ENCODE peak calls at places on chromosomes 11 and 22, in five cellular contexts. K is H1, I is HepG2, G is SK-N-SH, S is K562. L is an unnamed sample.

GRCh38 chr11:104918113-104918824 is 20.0 kb upstream of the CASP12 start:
- DNase-seq in K (no peak), I (no peak), G (no peak), S (no peak), L (no peak)

GRCh38 chr11:90500922-90501568 is 278.2 kb upstream of the CHORDC1 start:
- DNase-seq in K (no peak), I (no peak), G (no peak), S (no peak), L (no peak)

GRCh38 chr11:30477061-30477460 is 109.1 kb downstream of the MPPED2 start:
- DNase-seq in K (no peak), I (no peak), G (no peak), S (no peak), L (no peak)

GRCh38 chr22:29396126-29396525 is 7.8 kb upstream of the AP1B1 start:
- DNase-seq in K (no peak), I (no peak), G (no peak), S (no peak), L (no peak)

GRCh38 chr22:37634505-37635002 is 4.9 kb upstream of the SH3BP1 start:
- DNase-seq in K (peak), I (no peak), G (peak), S (peak), L (no peak)

GRCh38 chr11:125445731-125446130 is 50.3 kb downstream of the FEZ1 start:
- DNase-seq in K (no peak), I (no peak), G (no peak), S (no peak), L (no peak)

GRCh38 chr11:32435511-32435946 is at the start of gene WT1:
- DNase-seq in K (peak), I (no peak), G (peak), S (peak), L (no peak)

GRCh38 chr11:17921620-17922473 is 91.0 kb downstream of the SERGEF start:
- DNase-seq in K (no peak), I (no peak), G (no peak), S (peak), L (no peak)

GRCh38 chr22:39658806-39659463 is 88.4 kb downstream of the CACNA1I start:
- DNase-seq in K (no peak), I (no peak), G (no peak), S (no peak), L (no peak)

GRCh38 chr11:14189874-14190273 is 169.1 kb downstream of the RRAS2 start:
- DNase-seq in K (no peak), I (no peak), G (no peak), S (no peak), L (no peak)

GRCh38 chr11:119193626-119194025 is 8.4 kb downstream of the NHERF4 start:
- DNase-seq in K (no peak), I (no peak), G (no peak), S (no peak), L (no peak)

GRCh38 chr11:119192111-119192510 is 6.8 kb downstream of the NHERF4 start:
- DNase-seq in K (no peak), I (no peak), G (no peak), S (no peak), L (no peak)

GRCh38 chr11:119194811-119195210 is 9.5 kb downstream of the NHERF4 start:
- DNase-seq in K (no peak), I (no peak), G (no peak), S (no peak), L (no peak)

GRCh38 chr11:119190531-119190930 is 5.3 kb downstream of the NHERF4 start:
- DNase-seq in K (no peak), I (no peak), G (peak), S (no peak), L (no peak)

GRCh38 chr11:119193001-119193400 is 7.7 kb downstream of the NHERF4 start:
- DNase-seq in K (no peak), I (no peak), G (no peak), S (no peak), L (no peak)
- TF ChIP-seq GABPA in K (no peak), I (no peak), G (no peak), S (no peak), L (no peak)

GRCh38 chr11:106697058-106697457 is 321.2 kb downstream of the GUCY1A2 start:
- DNase-seq in K (no peak), I (no peak), G (no peak), S (no peak), L (no peak)
- TF ChIP-seq MAX in K (no peak), I (no peak), G (no peak), S (no peak), L (no peak)

GRCh38 chr11:2555891-2556290 is 111.1 kb downstream of the KCNQ1 start:
- DNase-seq in K (no peak), I (no peak), G (no peak), S (no peak), L (no peak)
- TF ChIP-seq GABPA in K (no peak), I (no peak), G (no peak), S (no peak), L (no peak)

GRCh38 chr11:57646221-57646620 is 3.5 kb downstream of the YPEL4 start:
- DNase-seq in K (peak), I (no peak), G (no peak), S (no peak), L (no peak)

GRCh38 chr11:57647960-57648776 is 1.5 kb downstream of the YPEL4 start:
- DNase-seq in K (peak), I (no peak), G (peak), S (peak), L (no peak)

GRCh38 chr11:57645716-57646085 is 4.0 kb downstream of the YPEL4 start:
- DNase-seq in K (peak), I (no peak), G (no peak), S (no peak), L (no peak)

GRCh38 chr11:57647368-57647767 is 2.3 kb downstream of the YPEL4 start:
- DNase-seq in K (peak), I (no peak), G (peak), S (no peak), L (no peak)

GRCh38 chr11:57646756-57647303 is 2.9 kb downstream of the YPEL4 start:
- DNase-seq in K (peak), I (no peak), G (no peak), S (no peak), L (no peak)
- TF ChIP-seq MAX in K (no peak), I (no peak), G (no peak), S (no peak), L (no peak)

GRCh38 chr11:131925829-131926228 is 555.4 kb downstream of the NTM start:
- DNase-seq in K (no peak), I (no peak), G (no peak), S (no peak), L (no peak)
- TF ChIP-seq GABPA in K (no peak), I (no peak), G (no peak), S (no peak), L (no peak)

DNA sequence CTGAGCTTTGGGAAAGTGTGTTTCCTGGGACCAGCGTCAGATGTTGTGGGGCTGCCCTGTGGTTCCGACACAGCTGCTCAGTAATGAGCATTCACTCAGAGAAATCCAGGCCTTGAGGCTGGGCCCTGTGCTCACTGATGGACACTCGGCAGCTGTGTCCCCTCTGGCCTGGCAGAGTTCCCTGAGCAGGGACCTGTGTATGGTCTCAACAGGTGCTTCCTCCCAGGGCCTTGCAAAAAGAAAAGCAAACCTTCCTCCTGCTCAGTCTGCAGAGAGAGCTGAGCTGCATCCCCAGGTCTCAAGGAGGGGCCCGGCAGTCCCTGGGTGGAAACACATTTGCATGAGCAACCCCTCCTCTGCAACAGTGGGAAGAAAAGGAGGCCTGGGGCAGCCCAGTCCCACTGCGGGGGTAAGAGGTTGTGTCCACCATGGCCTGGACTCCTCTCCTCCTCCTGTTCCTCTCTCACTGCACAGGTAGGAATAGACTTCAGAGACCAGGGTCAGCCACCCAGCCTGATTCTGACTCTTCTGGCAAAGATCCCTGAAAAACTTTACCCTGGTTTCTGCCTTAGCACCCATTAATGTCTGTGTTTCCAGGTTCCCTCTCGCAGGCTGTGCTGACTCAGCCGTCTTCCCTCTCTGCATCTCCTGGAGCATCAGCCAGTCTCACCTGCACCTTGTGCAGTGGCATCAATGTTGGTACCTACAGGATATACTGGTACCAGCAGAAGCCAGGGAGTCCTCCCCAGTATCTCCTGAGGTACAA is 131.2 kb downstream of the VPREB1 start:
- DNase-seq in K (no peak), I (no peak), G (no peak), S (no peak), L (no peak)
- TF ChIP-seq MAX in K (no peak), I (no peak), G (no peak), S (no peak), L (no peak)

GRCh38 chr11:132122701-132123100 is 752.3 kb downstream of the NTM start:
- DNase-seq in K (no peak), I (no peak), G (no peak), S (no peak), L (no peak)

GRCh38 chr11:132123449-132123848 is 753.0 kb downstream of the NTM start:
- DNase-seq in K (no peak), I (no peak), G (no peak), S (no peak), L (no peak)

GRCh38 chr11:132126973-132127900 is 756.8 kb downstream of the NTM start:
- DNase-seq in K (no peak), I (peak), G (peak), S (no peak), L (no peak)

GRCh38 chr11:132123854-132124835 is 753.7 kb downstream of the NTM start:
- DNase-seq in K (no peak), I (no peak), G (no peak), S (no peak), L (peak)

DNA sequence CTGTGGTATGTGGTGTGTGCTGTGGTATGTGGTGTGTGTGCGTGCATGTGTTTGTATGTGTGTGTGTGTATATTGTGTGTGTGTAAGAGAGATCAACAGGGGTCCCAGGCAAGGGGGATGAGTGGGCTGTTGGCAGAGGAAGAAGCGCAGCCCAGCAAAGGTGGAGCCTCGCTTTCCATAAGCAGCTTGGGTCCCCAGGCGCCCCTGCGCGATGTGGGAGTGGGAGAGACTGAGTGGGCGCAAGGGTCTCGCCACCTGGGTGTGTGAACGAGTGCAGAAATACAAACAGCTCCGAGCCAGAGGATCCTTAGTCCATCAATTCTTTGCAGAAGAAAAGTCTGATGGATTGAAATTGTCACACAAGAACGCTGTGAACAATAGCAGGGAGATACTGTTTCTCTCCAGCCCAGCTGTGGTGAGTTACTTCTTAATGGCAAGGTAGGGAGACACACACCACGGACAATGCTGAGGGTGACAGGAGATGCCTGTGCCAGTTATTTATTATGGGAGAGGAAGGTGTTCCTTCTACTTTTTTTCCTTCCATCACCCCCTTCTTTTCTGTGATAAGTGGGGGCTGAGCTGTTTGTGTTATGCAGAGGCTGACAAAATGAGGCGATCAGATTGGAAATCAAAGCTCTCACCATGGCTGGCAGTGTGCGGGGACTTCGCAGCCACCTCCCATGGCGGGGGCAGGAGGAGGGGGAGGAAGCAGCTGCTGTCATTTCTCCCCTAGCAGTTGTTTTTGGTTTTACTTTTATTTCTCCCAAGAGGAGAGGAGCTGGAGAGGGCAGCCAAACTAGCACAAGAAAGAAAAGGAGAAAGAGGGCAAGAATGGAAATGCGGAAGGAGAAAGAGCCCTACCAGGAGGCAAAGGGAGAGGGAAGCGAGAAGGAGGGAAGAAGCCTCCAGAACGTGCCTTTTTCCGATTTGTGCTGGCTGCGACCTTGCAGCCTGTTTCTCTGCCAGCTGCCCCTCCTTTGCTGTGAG is 755.7 kb downstream of the NTM start:
- DNase-seq in K (peak), I (no peak), G (peak), S (no peak), L (no peak)
- TF ChIP-seq GABPA in K (no peak), I (no peak), G (no peak), S (no peak), L (no peak)

DNA sequence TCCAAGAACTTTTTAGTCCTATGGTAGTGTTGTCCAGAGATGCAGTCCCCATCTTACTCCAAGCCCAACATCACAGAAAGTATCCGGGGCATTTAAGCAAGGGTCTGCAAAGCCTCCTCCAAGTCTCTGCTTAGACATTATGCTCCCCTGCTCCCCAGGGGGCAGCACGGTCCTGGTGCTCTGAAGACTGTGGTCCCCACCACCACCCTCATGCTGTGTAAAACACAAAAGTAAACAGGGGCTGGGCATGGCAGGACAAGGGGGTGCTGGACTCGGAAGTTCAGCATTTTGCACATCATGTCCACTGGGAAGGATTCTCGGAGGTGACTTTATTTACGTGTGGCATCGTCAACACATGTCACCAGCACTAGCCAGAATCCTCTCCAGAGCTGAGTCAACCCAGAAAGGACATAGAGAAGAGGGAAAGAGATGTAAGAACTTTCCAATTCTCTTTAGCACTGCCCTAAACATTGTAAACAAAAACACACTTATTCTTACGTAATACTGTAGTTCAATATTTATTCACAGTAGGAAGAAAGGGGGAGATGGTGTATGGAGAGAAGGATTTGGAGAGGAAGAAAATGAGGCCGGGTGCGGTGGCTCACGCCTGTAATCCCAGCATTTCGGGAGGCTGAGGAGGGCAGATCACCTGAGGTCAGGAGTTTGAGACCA is 37.7 kb downstream of the TCIRG1 start:
- DNase-seq in K (no peak), I (peak), G (peak), S (peak), L (no peak)
- TF ChIP-seq MAX in K (no peak), I (peak), G (no peak), S (no peak), L (no peak)